ENCODE peak calls at places on chromosomes 13 and 19, in five cellular contexts. N, L, G, Q and U are unnamed samples.

GRCh38 chr19:43504426-43505185 is at the start of gene PHLDB3:
- DNase-seq in N (peak), L (peak), G (no peak), Q (no peak), U (peak)

GRCh38 chr13:52345048-52345447 is 60.9 kb downstream of the THSD1 start:
- DNase-seq in N (no peak), L (no peak), G (no peak), Q (no peak), U (no peak)

GRCh38 chr19:55406869-55407624 is 541 bp downstream of the UBE2S start:
- DNase-seq in N (no peak), L (peak), G (no peak), Q (peak), U (peak)

GRCh38 chr13:48750588-48751383 is 97.1 kb downstream of the CYSLTR2 start:
- DNase-seq in N (no peak), L (no peak), G (no peak), Q (no peak), U (no peak)

GRCh38 chr13:76289558-76289957 is 596.6 kb downstream of the KCTD12 start:
- DNase-seq in N (no peak), L (no peak), G (no peak), Q (no peak), U (no peak)

GRCh38 chr19:2962018-2962670 is 15.2 kb upstream of the TLE6 start:
- DNase-seq in N (no peak), L (peak), G (peak), Q (peak), U (no peak)

GRCh38 chr13:76023644-76024043 is 387.5 kb downstream of the LMO7 start:
- DNase-seq in N (no peak), L (no peak), G (no peak), Q (no peak), U (no peak)

GRCh38 chr13:31742102-31742695 is 2.9 kb downstream of the RXFP2 start:
- DNase-seq in N (peak), L (peak), G (peak), Q (peak), U (no peak)

GRCh38 chr13:50838031-50838430 is 5.5 kb downstream of the DLEU7 start:
- DNase-seq in N (no peak), L (no peak), G (no peak), Q (no peak), U (no peak)

GRCh38 chr13:98664047-98664446 is 87.1 kb upstream of the STK24 start:
- DNase-seq in N (no peak), L (no peak), G (no peak), Q (peak), U (no peak)

GRCh38 chr19:40217027-40217810 is 965 bp downstream of the TTC9B start:
- DNase-seq in N (no peak), L (no peak), G (peak), Q (no peak), U (peak)

GRCh38 chr13:111946214-111946613 is 120.7 kb upstream of the SOX1 start:
- DNase-seq in N (no peak), L (no peak), G (no peak), Q (no peak), U (no peak)

GRCh38 chr13:31638577-31638976 is 100.7 kb upstream of the RXFP2 start:
- DNase-seq in N (no peak), L (no peak), G (no peak), Q (no peak), U (no peak)

GRCh38 chr19:44807652-44808462 is 1.0 kb upstream of the BCAM start:
- DNase-seq in N (peak), L (no peak), G (peak), Q (no peak), U (peak)

GRCh38 chr13:30125422-30126073 is 181.8 kb downstream of the KATNAL1 start:
- DNase-seq in N (no peak), L (no peak), G (no peak), Q (no peak), U (no peak)

GRCh38 chr19:10817291-10818038 is 18.5 kb downstream of the TMED1 start:
- DNase-seq in N (no peak), L (no peak), G (no peak), Q (no peak), U (no peak)

GRCh38 chr19:49613374-49613773 is 22.4 kb downstream of the PRR12 start:
- DNase-seq in N (no peak), L (no peak), G (no peak), Q (no peak), U (no peak)

GRCh38 chr13:31930490-31930889 is 101.1 kb upstream of the FRY start:
- DNase-seq in N (no peak), L (no peak), G (no peak), Q (no peak), U (no peak)

GRCh38 chr13:110301606-110302131 is 5.3 kb downstream of the COL4A1 start:
- DNase-seq in N (no peak), L (no peak), G (peak), Q (no peak), U (no peak)

GRCh38 chr19:30374791-30375650 is 2.8 kb downstream of the ZNF536 start:
- DNase-seq in N (peak), L (no peak), G (peak), Q (no peak), U (no peak)

GRCh38 chr19:17611462-17612244 is 56.2 kb downstream of the COLGALT1 start:
- DNase-seq in N (no peak), L (no peak), G (no peak), Q (no peak), U (no peak)

GRCh38 chr19:45154064-45154827 is 6.5 kb downstream of the NKPD1 start:
- DNase-seq in N (no peak), L (no peak), G (peak), Q (no peak), U (no peak)

GRCh38 chr19:29974701-29975100 is 32.7 kb downstream of the URI1 start:
- DNase-seq in N (no peak), L (no peak), G (no peak), Q (no peak), U (no peak)